ENCODE peak calls at places on chromosomes 2 and 18, in four cellular contexts. C, X, V and D are unnamed samples.
A peak's percentile ranks its signal among the peaks of the same experiment; 100 is the strongest.

GRCh38 chr2:142220901-142221300 is 90.1 kb upstream of the LRP1B start:
- DNase-seq in C (no peak), X (no peak), V (no peak), D (no peak)

GRCh38 chr2:170341684-170342631 is 164.0 kb downstream of the MYO3B start:
- DNase-seq in C (no peak), X (no peak), V (no peak), D (no peak)

GRCh38 chr2:147792966-147793617 is 51.7 kb upstream of the ACVR2A start:
- DNase-seq in C (no peak), X (no peak), V (no peak), D (peak; percentile 66)

GRCh38 chr18:36872329-36872728 is 43.4 kb downstream of the KIAA1328 start:
- DNase-seq in C (no peak), X (no peak), V (no peak), D (no peak)

GRCh38 chr2:188833799-188834198 is 140.4 kb upstream of the COL3A1 start:
- DNase-seq in C (no peak), X (no peak), V (no peak), D (no peak)

GRCh38 chr18:65721634-65722033 is 29.2 kb upstream of the CDH7 start:
- DNase-seq in C (no peak), X (no peak), V (no peak), D (no peak)

GRCh38 chr2:237475704-237476107 is 11.3 kb upstream of the MLPH start:
- DNase-seq in C (no peak), X (peak; percentile 12), V (no peak), D (peak; percentile 60)

GRCh38 chr2:54955674-54956391 is 94.4 kb downstream of the RTN4 start:
- DNase-seq in C (no peak), X (peak; percentile 80), V (no peak), D (no peak)

GRCh38 chr2:170571612-170572011 is 143.5 kb upstream of the SP5 start:
- DNase-seq in C (no peak), X (no peak), V (no peak), D (no peak)

GRCh38 chr18:76421291-76422078 is 73.6 kb downstream of the ZNF516 start:
- DNase-seq in C (no peak), X (no peak), V (no peak), D (no peak)

GRCh38 chr18:75797046-75797445 is 369.5 kb upstream of the SMIM21 start:
- DNase-seq in C (no peak), X (no peak), V (no peak), D (no peak)

GRCh38 chr2:174176898-174177297 is 71.4 kb downstream of the OLA1 start:
- DNase-seq in C (no peak), X (no peak), V (no peak), D (peak; percentile 44)

GRCh38 chr2:121120991-121121390 is 164.0 kb downstream of the TFCP2L1 start:
- DNase-seq in C (no peak), X (no peak), V (no peak), D (no peak)

GRCh38 chr2:66270247-66270646 is 164.7 kb upstream of the MEIS1 start:
- DNase-seq in C (no peak), X (no peak), V (no peak), D (no peak)

GRCh38 chr2:137117385-137117784 is 352.0 kb downstream of the THSD7B start:
- DNase-seq in C (no peak), X (no peak), V (no peak), D (no peak)

GRCh38 chr2:99389371-99389770 is 52.2 kb downstream of the EIF5B start:
- DNase-seq in C (no peak), X (no peak), V (no peak), D (peak; percentile 87)

GRCh38 chr2:176873403-176873802 is 339.2 kb upstream of the HNRNPA3 start:
- DNase-seq in C (peak; percentile 8), X (no peak), V (no peak), D (peak; percentile 1)

GRCh38 chr2:191701696-191702095 is 23.8 kb downstream of the NABP1 start:
- DNase-seq in C (no peak), X (no peak), V (no peak), D (no peak)

GRCh38 chr2:109374548-109375130 is 239.1 kb downstream of the SEPTIN10 start:
- DNase-seq in C (peak; percentile 5), X (no peak), V (no peak), D (no peak)
- TF ChIP-seq RCOR1 in C (no peak), X (no peak), V (no peak), D (no peak)

GRCh38 chr2:59395119-59395518 is 1154.0 kb upstream of the FANCL start:
- DNase-seq in C (no peak), X (no peak), V (no peak), D (no peak)
- H3K9ac ChIP-seq in C (no peak overlapping the region), X (no peak overlapping the region), V (no peak overlapping the region), D (no peak overlapping the region)

GRCh38 chr2:26076001-26076587 is 42.2 kb downstream of the RAB10 start:
- DNase-seq in C (no peak), X (no peak), V (no peak), D (no peak)
- H3K4me3 ChIP-seq in C (no peak overlapping the region), X (no peak overlapping the region), V (no peak overlapping the region), D (no peak overlapping the region)

GRCh38 chr2:101206080-101206479 is 46.6 kb upstream of the CNOT11 start:
- DNase-seq in C (no peak), X (no peak), V (no peak), D (no peak)

GRCh38 chr2:101205521-101205998 is 47.1 kb upstream of the CNOT11 start:
- DNase-seq in C (peak; percentile 76), X (no peak), V (no peak), D (peak; percentile 80)

GRCh38 chr2:101204400-101205095 is 48.1 kb upstream of the CNOT11 start:
- DNase-seq in C (no peak), X (peak; percentile 30), V (no peak), D (no peak)

DNA sequence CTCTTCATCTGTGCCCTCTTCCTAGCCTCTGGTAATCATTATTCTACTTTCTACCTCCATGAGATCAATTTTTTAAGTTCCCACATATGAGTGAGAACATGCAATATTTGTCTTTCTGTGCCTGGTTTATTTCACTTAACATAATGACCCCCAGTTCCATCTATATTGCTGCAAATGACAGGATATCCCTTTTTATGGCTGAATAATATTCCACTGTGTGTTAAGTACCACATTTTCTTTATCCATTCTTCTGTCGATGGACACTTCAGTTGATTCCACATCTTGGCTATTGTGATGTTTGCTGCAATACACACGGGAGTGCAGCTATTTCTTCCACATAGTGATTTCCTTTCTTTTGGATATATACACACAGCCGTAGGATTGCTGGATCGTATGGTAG is 43.9 kb upstream of the CNOT11 start:
- DNase-seq in C (no peak), X (no peak), V (no peak), D (no peak)
- TF ChIP-seq RCOR1 in C (no peak), X (no peak), V (no peak), D (no peak)

GRCh38 chr18:22977847-22978701 is 44.9 kb downstream of the RBBP8 start:
- DNase-seq in C (no peak), X (no peak), V (no peak), D (peak; percentile 89)
- H3K9ac ChIP-seq in C (peak overlapping the region; percentile 12), X (no peak overlapping the region), V (no peak overlapping the region), D (no peak overlapping the region)

GRCh38 chr2:29923110-29923721 is 1.8 kb upstream of the ALK start:
- DNase-seq in C (peak; percentile 71), X (peak; percentile 67), V (no peak), D (peak; percentile 54)

GRCh38 chr2:29920631-29921559 is 491 bp downstream of the ALK start:
- DNase-seq in C (peak; percentile 76), X (peak; percentile 8), V (no peak), D (peak; percentile 5)

GRCh38 chr2:29916571-29916970 is 4.8 kb downstream of the ALK start:
- DNase-seq in C (peak; percentile 51), X (no peak), V (no peak), D (no peak)

GRCh38 chr2:29920130-29920577 is 1.2 kb downstream of the ALK start:
- DNase-seq in C (no peak), X (peak; percentile 66), V (no peak), D (no peak)

GRCh38 chr2:29921560-29921915 is at the start of gene ALK:
- DNase-seq in C (peak; percentile 99), X (peak; percentile 97), V (no peak), D (peak; percentile 59)
- H3K4me3 ChIP-seq in C (peak within 1 kb of the TSS; percentile 71), X (no peak within 1 kb of the TSS), V (no peak within 1 kb of the TSS), D (peak within 1 kb of the TSS; percentile 22)

GRCh38 chr2:139605668-139606067 is 825.5 kb upstream of the NXPH2 start:
- DNase-seq in C (no peak), X (no peak), V (no peak), D (no peak)

DNA sequence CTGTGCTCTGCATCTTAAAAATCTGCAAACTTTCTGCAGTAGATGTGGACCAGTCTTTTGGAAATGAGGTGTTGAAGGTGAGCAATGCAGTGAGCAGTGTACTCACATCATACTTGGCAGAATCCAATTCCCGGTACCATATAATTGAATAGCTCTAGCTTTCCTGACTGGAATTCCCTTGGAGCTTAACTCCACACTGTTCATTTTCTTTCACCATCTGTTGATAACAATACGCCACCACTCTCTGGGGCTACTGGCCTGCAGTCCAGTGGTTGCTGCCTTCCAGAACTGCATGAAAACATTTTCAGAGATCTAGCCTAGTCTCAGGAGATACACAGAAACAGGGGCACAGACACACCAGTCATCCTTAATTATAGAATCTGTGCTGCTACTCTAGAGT is 820.0 kb upstream of the NXPH2 start:
- DNase-seq in C (no peak), X (no peak), V (no peak), D (no peak)
- TF ChIP-seq RCOR1 in C (no peak), X (no peak), V (no peak), D (no peak)

DNA sequence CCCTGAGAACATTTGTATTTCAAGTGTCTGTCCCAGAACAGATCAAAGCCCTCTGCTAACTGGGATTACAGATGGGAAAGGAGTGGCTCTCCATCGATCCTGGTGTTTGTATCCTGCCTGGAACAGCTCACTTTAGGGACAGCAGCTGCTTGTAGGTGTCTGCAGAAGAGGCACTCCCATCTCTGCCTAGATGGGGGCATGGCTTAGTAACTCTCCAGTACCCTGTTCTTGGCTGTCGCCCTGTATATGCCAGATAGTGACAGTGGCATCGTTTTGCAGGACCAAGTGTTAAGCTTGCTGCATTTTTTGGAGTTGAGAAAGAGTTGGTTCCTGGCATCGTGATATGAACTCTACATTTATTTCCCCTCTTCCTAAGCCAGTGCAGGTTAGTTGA is 189.9 kb downstream of the SH3RF3 start:
- DNase-seq in C (no peak), X (no peak), V (no peak), D (no peak)
- H3K9ac ChIP-seq in C (no peak overlapping the region), X (no peak overlapping the region), V (no peak overlapping the region), D (peak overlapping the region; percentile 17)

GRCh38 chr2:85578243-85579180 is 1.1 kb downstream of the VAMP8 start:
- DNase-seq in C (no peak), X (peak; percentile 57), V (no peak), D (no peak)
- H3K4me3 ChIP-seq in C (no peak overlapping the region), X (peak overlapping the region; percentile 48), V (peak overlapping the region; percentile 77), D (no peak overlapping the region)

GRCh38 chr18:45167631-45168225 is 447.5 kb upstream of the SLC14A2 start:
- DNase-seq in C (no peak), X (no peak), V (no peak), D (peak; percentile 80)

GRCh38 chr18:45165871-45166270 is 449.4 kb upstream of the SLC14A2 start:
- DNase-seq in C (no peak), X (no peak), V (no peak), D (no peak)

GRCh38 chr18:45167109-45167551 is 448.1 kb upstream of the SLC14A2 start:
- DNase-seq in C (no peak), X (no peak), V (no peak), D (peak; percentile 44)

GRCh38 chr18:45164551-45164950 is 450.7 kb upstream of the SLC14A2 start:
- DNase-seq in C (no peak), X (no peak), V (no peak), D (no peak)

GRCh38 chr18:45166341-45167108 is 448.8 kb upstream of the SLC14A2 start:
- DNase-seq in C (no peak), X (no peak), V (no peak), D (peak; percentile 80)
- TF ChIP-seq RCOR1 in C (no peak), X (no peak), V (no peak), D (no peak)